ENCODE peak calls at places on chromosome 16, in nine cellular contexts. P is ovary; I is AG10803; Z is B cell; H is astrocyte; S is left lung; K is CD4-positive, alpha-beta T cell; F is tibial nerve; R is BJ. G is an unnamed sample.

GRCh38 chr16:76653390-76654026 is 376.3 kb downstream of the CNTNAP4 start:
- DNase-seq in P (no peak), I (peak), Z (peak), H (peak), S (no peak), K (no peak), F (no peak), R (no peak), G (no peak)

GRCh38 chr16:69077251-69077650 is 28.2 kb upstream of the HAS3 start:
- DNase-seq in P (no peak), I (peak), Z (no peak), H (peak), S (no peak), K (no peak), F (no peak), R (no peak), G (no peak)

GRCh38 chr16:75479421-75479990 is 15.0 kb upstream of the TMEM170A start:
- DNase-seq in P (no peak), I (no peak), Z (no peak), H (no peak), S (no peak), K (no peak), F (no peak), R (no peak), G (no peak)

GRCh38 chr16:50246299-50247122 is 19.8 kb upstream of the ADCY7 start:
- DNase-seq in P (peak), I (no peak), Z (peak), H (no peak), S (peak), K (no peak), F (no peak), R (no peak), G (no peak)

GRCh38 chr16:24988593-24989338 is 26.4 kb downstream of the ARHGAP17 start:
- DNase-seq in P (no peak), I (peak), Z (no peak), H (peak), S (peak), K (no peak), F (no peak), R (peak), G (no peak)

GRCh38 chr16:46629331-46629843 is 8.2 kb upstream of the SHCBP1 start:
- DNase-seq in P (no peak), I (peak), Z (no peak), H (peak), S (no peak), K (no peak), F (no peak), R (no peak), G (no peak)

GRCh38 chr16:75486666-75487313 is 8.5 kb downstream of the CHST6 start:
- DNase-seq in P (no peak), I (no peak), Z (no peak), H (no peak), S (no peak), K (no peak), F (no peak), R (no peak), G (no peak)

GRCh38 chr16:75224683-75225082 is 5.9 kb downstream of the CTRB1 start:
- DNase-seq in P (no peak), I (no peak), Z (no peak), H (no peak), S (no peak), K (no peak), F (no peak), R (no peak), G (no peak)

GRCh38 chr16:15403392-15403995 is 7.9 kb downstream of the MPV17L start:
- DNase-seq in P (no peak), I (peak), Z (no peak), H (no peak), S (no peak), K (no peak), F (no peak), R (no peak), G (no peak)

GRCh38 chr16:4404247-4404966 is 12.0 kb downstream of the CORO7 start:
- DNase-seq in P (peak), I (no peak), Z (peak), H (no peak), S (no peak), K (no peak), F (no peak), R (no peak), G (no peak)

GRCh38 chr16:78184554-78185183 is 85.2 kb downstream of the WWOX start:
- DNase-seq in P (no peak), I (peak), Z (no peak), H (peak), S (no peak), K (no peak), F (no peak), R (peak), G (no peak)

GRCh38 chr16:4370570-4371480 is 823 bp upstream of the VASN start:
- DNase-seq in P (peak), I (peak), Z (no peak), H (peak), S (peak), K (no peak), F (peak), R (no peak), G (no peak)

GRCh38 chr16:84040823-84041391 is 1.7 kb downstream of the SLC38A8 start:
- DNase-seq in P (no peak), I (peak), Z (no peak), H (peak), S (no peak), K (no peak), F (no peak), R (peak), G (no peak)

GRCh38 chr16:68508641-68509240 is 30.4 kb upstream of the ZFP90 start:
- DNase-seq in P (no peak), I (no peak), Z (no peak), H (no peak), S (no peak), K (no peak), F (no peak), R (no peak), G (no peak)

GRCh38 chr16:87058728-87059250 is 258.4 kb downstream of the C16orf95 start:
- DNase-seq in P (no peak), I (no peak), Z (no peak), H (no peak), S (no peak), K (no peak), F (no peak), R (no peak), G (no peak)

GRCh38 chr16:87061521-87061920 is 255.7 kb downstream of the C16orf95 start:
- DNase-seq in P (no peak), I (no peak), Z (no peak), H (no peak), S (no peak), K (no peak), F (no peak), R (no peak), G (no peak)

GRCh38 chr16:87062569-87063442 is 254.4 kb downstream of the C16orf95 start:
- DNase-seq in P (peak), I (peak), Z (peak), H (peak), S (peak), K (peak), F (peak), R (no peak), G (no peak)

GRCh38 chr16:87057951-87058560 is 259.1 kb downstream of the C16orf95 start:
- DNase-seq in P (no peak), I (no peak), Z (no peak), H (no peak), S (no peak), K (no peak), F (no peak), R (no peak), G (no peak)

DNA sequence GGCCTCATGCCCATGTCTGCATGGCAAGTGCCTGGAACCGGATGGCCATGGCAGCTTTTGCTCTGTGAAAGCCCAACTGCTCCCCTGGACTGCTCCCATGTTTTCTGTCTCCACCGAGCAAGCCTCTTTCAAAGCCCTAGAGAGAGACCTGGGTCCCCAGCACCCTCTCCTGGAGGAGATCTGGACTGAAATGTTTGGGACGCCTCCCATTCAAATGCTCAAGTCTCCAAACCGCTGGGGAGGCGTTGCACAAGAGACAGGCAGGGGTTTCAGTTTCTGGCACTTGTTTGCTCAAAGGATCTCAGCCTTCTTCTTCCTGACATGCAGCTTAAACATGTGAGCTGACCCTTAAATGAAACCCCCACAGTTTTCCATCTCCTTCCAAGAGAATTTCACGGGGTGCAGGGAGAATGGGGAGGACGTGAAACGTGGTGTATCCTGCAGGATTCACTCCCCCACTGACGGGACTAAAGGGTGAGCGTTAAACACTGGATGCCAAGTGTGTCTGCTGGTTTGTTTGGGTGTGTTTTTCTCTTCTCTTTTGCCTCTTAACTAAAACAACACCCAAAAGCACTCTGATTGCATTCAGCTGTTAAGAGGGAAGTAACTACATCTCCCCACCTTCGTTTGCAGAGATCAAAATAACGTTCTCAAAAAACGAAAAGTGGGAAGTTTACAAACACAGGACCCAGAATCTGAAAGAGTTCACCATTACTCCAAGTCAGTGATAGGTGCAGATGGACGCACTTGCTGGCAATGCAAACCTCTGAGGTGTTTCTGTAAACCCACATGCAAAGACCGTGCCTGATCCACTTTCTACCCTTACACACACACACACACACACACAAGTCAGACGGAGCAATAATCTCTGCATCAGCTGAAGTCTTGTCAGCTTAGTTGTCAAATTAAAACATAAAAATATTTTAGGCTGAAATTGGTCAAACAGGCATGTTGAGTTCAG is 256.9 kb downstream of the C16orf95 start:
- DNase-seq in P (peak), I (peak), Z (no peak), H (peak), S (no peak), K (no peak), F (no peak), R (no peak), G (no peak)
- TF ChIP-seq CTCF in P (no peak), I (peak), Z (no peak), H (no peak), S (no peak), K (no peak), F (no peak), R (peak), G (no peak)

GRCh38 chr16:81263470-81264200 is 25.1 kb downstream of the BCO1 start:
- DNase-seq in P (peak), I (no peak), Z (no peak), H (peak), S (peak), K (no peak), F (no peak), R (no peak), G (no peak)
- TF ChIP-seq CTCF in P (no peak), I (peak), Z (no peak), H (no peak), S (no peak), K (no peak), F (no peak), R (peak), G (no peak)

GRCh38 chr16:880471-881171 is 80.1 kb upstream of the GNG13 start:
- DNase-seq in P (no peak), I (no peak), Z (no peak), H (no peak), S (peak), K (no peak), F (no peak), R (no peak), G (peak)
- TF ChIP-seq CTCF in P (no peak), I (no peak), Z (no peak), H (no peak), S (no peak), K (no peak), F (no peak), R (no peak), G (no peak)

DNA sequence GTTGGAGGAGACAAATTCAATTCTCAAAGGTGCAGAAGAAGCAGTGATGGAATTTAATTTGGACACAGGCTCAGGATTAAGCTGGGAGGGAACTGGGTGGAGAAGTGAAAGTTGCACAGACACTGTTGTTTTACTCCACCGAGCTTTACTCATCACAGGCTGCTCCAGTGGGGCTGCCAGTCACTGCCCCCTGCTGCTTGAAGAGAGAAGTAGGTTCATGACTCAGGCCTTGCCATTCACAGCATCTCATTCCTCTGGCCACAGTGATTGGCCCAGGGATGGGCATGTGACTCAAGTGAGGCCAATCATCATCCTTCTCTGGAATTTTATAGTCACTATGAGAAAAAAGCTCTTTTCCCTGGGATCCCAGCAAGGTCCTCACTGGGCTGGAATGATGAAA is 11.8 kb downstream of the GNAO1 start:
- DNase-seq in P (no peak), I (no peak), Z (peak), H (no peak), S (no peak), K (no peak), F (no peak), R (no peak), G (peak)
- TF ChIP-seq CTCF in P (no peak), I (no peak), Z (peak), H (no peak), S (peak), K (peak), F (no peak), R (no peak), G (peak)

GRCh38 chr16:19979638-19980037 is 94.1 kb downstream of the GPR139 start:
- DNase-seq in P (no peak), I (no peak), Z (no peak), H (no peak), S (no peak), K (no peak), F (no peak), R (no peak), G (no peak)

GRCh38 chr16:19984136-19984535 is 89.6 kb downstream of the GPR139 start:
- DNase-seq in P (no peak), I (no peak), Z (no peak), H (no peak), S (no peak), K (no peak), F (no peak), R (no peak), G (no peak)

GRCh38 chr16:19980866-19981265 is 92.8 kb downstream of the GPR139 start:
- DNase-seq in P (no peak), I (no peak), Z (no peak), H (no peak), S (no peak), K (no peak), F (no peak), R (no peak), G (no peak)
- TF ChIP-seq CTCF in P (no peak), I (peak), Z (no peak), H (peak), S (no peak), K (no peak), F (no peak), R (peak), G (no peak)

GRCh38 chr16:28548306-28548802 is 5.4 kb upstream of the SGF29 start:
- DNase-seq in P (no peak), I (no peak), Z (no peak), H (no peak), S (no peak), K (no peak), F (no peak), R (no peak), G (no peak)

GRCh38 chr16:28546626-28547025 is 7.1 kb upstream of the SGF29 start:
- DNase-seq in P (no peak), I (no peak), Z (no peak), H (no peak), S (no peak), K (no peak), F (no peak), R (no peak), G (no peak)

GRCh38 chr16:28544998-28545397 is 6.2 kb upstream of the NUPR1 start:
- DNase-seq in P (no peak), I (no peak), Z (no peak), H (no peak), S (no peak), K (no peak), F (no peak), R (no peak), G (no peak)

GRCh38 chr16:28553776-28554633 is at the start of gene SGF29:
- DNase-seq in P (peak), I (peak), Z (peak), H (peak), S (peak), K (peak), F (peak), R (peak), G (peak)

DNA sequence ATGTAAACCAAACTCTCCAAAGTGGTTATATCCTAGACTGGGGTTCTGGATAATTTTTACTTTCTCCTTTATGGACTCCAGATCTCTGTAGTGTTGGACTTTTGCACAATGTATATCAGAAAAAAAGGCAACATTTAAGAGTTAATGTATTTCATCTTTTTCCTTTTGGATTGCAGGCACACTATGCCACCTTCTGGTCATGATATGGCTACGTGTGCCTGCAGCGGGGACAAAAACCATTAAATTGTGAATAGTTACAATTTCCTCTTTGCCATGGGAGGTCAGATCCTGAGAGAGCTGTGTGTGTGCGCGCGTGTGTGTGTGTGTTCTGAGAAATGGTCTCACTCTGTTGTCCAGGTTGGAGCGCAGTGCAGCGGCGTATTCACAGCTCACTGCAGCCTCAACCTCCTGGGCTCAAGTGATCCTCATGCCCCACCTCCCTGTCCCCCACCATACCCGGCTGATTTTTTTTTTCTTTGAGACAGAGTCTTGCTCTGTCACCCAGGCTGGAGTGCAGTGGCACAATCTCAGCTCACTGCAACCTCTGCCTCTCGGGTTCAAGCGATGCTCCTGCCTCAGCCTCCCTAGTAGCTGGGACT is 4.3 kb upstream of the SGF29 start:
- DNase-seq in P (no peak), I (peak), Z (peak), H (no peak), S (no peak), K (no peak), F (no peak), R (no peak), G (no peak)
- TF ChIP-seq CTCF in P (peak), I (peak), Z (peak), H (peak), S (peak), K (peak), F (peak), R (peak), G (peak)

DNA sequence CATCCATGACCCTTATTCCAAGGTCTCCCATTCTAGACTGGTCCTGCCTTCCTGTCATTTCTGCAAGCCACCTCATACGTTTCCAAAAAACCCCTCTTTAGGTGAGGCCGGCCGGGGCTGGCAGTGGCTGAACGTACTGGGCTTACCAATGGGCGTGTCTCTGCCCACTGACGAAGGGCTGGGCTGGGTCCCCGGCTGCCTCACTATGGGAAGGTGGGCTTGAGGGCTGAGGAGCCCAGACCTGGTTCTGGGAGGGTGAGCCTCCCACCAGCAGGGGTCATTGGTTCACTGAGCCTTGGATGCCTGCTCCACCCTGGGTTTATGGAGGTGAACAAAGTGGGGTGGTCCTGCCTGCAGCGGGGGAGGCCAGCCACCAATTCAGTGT is 19.9 kb downstream of the KDM8 start:
- DNase-seq in P (no peak), I (no peak), Z (no peak), H (no peak), S (no peak), K (no peak), F (no peak), R (no peak), G (no peak)
- TF ChIP-seq CTCF in P (no peak), I (no peak), Z (no peak), H (no peak), S (no peak), K (no peak), F (no peak), R (no peak), G (no peak)

GRCh38 chr16:57906385-57907316 is 64.3 kb downstream of the CNGB1 start:
- DNase-seq in P (no peak), I (peak), Z (peak), H (no peak), S (no peak), K (peak), F (no peak), R (no peak), G (no peak)
- TF ChIP-seq CTCF in P (no peak), I (peak), Z (peak), H (peak), S (peak), K (peak), F (peak), R (peak), G (peak)

GRCh38 chr16:54817432-54817831 is 113.2 kb upstream of the IRX5 start:
- DNase-seq in P (no peak), I (peak), Z (no peak), H (no peak), S (no peak), K (no peak), F (no peak), R (no peak), G (no peak)
- TF ChIP-seq CTCF in P (no peak), I (peak), Z (no peak), H (no peak), S (peak), K (no peak), F (no peak), R (peak), G (no peak)

DNA sequence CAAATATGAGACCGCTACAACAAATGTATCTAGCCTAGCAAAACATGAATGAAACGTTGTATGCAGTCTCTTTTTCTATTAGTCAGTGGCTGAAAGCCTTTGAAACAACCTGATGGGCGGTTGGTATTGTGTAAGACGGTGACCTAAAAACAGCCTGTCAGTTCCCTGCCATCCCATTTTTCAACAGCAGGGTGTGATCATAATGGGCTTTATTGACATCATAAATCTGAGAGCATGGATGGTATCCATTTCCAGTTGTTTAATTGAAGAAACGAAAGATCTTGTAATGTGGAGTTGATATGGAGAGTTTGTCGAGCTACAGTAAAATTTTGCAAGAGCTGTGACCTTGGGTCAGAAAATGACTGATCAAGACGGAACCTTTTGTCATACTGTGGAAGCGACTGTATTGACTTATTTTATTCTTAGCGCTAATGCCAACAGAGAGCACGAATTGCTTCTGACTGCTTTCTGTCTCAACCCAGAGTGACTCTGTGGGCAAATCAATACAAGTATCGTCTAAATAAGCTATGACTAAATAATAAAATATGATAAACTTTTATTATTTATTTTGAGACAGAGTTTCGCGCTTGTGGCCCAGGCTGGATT is 12.3 kb upstream of the MEIOB start:
- DNase-seq in P (no peak), I (peak), Z (no peak), H (no peak), S (no peak), K (no peak), F (no peak), R (no peak), G (no peak)
- TF ChIP-seq CTCF in P (no peak), I (peak), Z (no peak), H (no peak), S (no peak), K (no peak), F (no peak), R (no peak), G (peak)

G was measured in CD14-positive monocyte.